ENCODE peak calls at places on chromosomes 7 and 10, in six cellular contexts. A is H1, C is HCT116, E is GM12878, M is K562, G is HepG2. B is an unnamed sample.
A peak's percentile ranks its signal among the peaks of the same experiment; 100 is the strongest.

GRCh38 chr7:27641576-27642230 is 21.0 kb downstream of the HIBADH start:
- DNase-seq in A (no peak), C (no peak), E (no peak), M (no peak), G (no peak), B (no peak)

GRCh38 chr7:152735443-152736004 is 24.0 kb upstream of the ACTR3B start:
- DNase-seq in A (no peak), C (no peak), E (no peak), M (no peak), G (no peak), B (no peak)

GRCh38 chr10:114103286-114103685 is 59.6 kb downstream of the ADRB1 start:
- DNase-seq in A (no peak), C (peak; percentile 58), E (peak; percentile 23), M (no peak), G (peak; percentile 46), B (no peak)

GRCh38 chr7:22909958-22910357 is 87.3 kb upstream of the TOMM7 start:
- DNase-seq in A (no peak), C (no peak), E (no peak), M (no peak), G (no peak), B (no peak)

GRCh38 chr7:27944626-27945025 is 204.7 kb downstream of the TAX1BP1 start:
- DNase-seq in A (no peak), C (no peak), E (no peak), M (no peak), G (no peak), B (no peak)

GRCh38 chr10:124077216-124077615 is 16.2 kb downstream of the CHST15 start:
- DNase-seq in A (no peak), C (no peak), E (no peak), M (no peak), G (no peak), B (no peak)

GRCh38 chr10:50917486-50917885 is 32.1 kb upstream of the A1CF start:
- DNase-seq in A (no peak), C (no peak), E (no peak), M (no peak), G (no peak), B (no peak)

GRCh38 chr10:107498983-107499382 is 334.5 kb upstream of the SORCS1 start:
- DNase-seq in A (no peak), C (no peak), E (no peak), M (no peak), G (no peak), B (no peak)

GRCh38 chr10:49008505-49009202 is 69.0 kb upstream of the LRRC18 start:
- DNase-seq in A (no peak), C (no peak), E (no peak), M (no peak), G (no peak), B (no peak)

GRCh38 chr10:7432884-7433726 is 22.3 kb upstream of the SFMBT2 start:
- DNase-seq in A (no peak), C (no peak), E (no peak), M (no peak), G (no peak), B (no peak)

GRCh38 chr10:26292058-26292457 is 75.5 kb downstream of the GAD2 start:
- DNase-seq in A (no peak), C (no peak), E (no peak), M (no peak), G (no peak), B (no peak)

GRCh38 chr10:77925795-77926565 is 575 bp downstream of the DLG5 start:
- DNase-seq in A (peak; percentile 84), C (no peak), E (no peak), M (no peak), G (no peak), B (no peak)

GRCh38 chr7:135743907-135744789 is 4.5 kb downstream of the FAM180A start:
- DNase-seq in A (no peak), C (no peak), E (no peak), M (no peak), G (no peak), B (no peak)

GRCh38 chr7:135747366-135747765 is 1.2 kb downstream of the FAM180A start:
- DNase-seq in A (no peak), C (no peak), E (no peak), M (no peak), G (no peak), B (no peak)

GRCh38 chr7:135744938-135745701 is 3.5 kb downstream of the FAM180A start:
- DNase-seq in A (no peak), C (peak; percentile 79), E (no peak), M (no peak), G (no peak), B (no peak)

GRCh38 chr7:135745702-135746312 is 2.8 kb downstream of the FAM180A start:
- DNase-seq in A (no peak), C (peak; percentile 93), E (no peak), M (no peak), G (no peak), B (no peak)

DNA sequence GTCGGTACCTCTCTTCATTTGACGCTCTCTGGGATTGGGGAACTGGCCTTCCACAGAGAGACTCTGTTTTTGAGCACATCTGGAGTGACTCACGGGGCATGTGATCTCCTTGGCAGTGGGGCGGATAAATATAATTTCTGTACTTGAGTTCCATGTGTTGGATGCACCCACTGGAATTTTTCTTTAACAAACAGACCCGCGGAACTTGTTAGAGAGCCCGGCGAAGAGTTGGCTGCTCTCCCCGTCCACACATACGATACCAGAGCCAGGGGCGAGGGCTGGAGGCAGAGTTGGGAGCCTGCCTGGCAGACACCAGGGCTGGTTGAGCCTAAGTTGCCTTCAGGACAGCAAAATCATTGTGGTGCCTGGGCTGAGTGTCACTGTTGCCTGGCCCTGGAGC is at the start of gene FAM180A:
- DNase-seq in A (no peak), C (no peak), E (no peak), M (no peak), G (no peak), B (no peak)
- H3K4me3 ChIP-seq in A (no peak within 1 kb of the TSS), C (no peak within 1 kb of the TSS), E (no peak within 1 kb of the TSS), M (no peak within 1 kb of the TSS), G (no peak within 1 kb of the TSS), B (no peak within 1 kb of the TSS)

GRCh38 chr10:71860243-71861029 is 9.4 kb upstream of the PSAP start:
- DNase-seq in A (peak; percentile 56), C (peak; percentile 94), E (no peak), M (peak; percentile 93), G (peak; percentile 85), B (peak; percentile 66)
- TF ChIP-seq ZNF274 in A (no peak), C (no peak), E (no peak), M (no peak), G (peak; percentile 70), B (no peak)

DNA sequence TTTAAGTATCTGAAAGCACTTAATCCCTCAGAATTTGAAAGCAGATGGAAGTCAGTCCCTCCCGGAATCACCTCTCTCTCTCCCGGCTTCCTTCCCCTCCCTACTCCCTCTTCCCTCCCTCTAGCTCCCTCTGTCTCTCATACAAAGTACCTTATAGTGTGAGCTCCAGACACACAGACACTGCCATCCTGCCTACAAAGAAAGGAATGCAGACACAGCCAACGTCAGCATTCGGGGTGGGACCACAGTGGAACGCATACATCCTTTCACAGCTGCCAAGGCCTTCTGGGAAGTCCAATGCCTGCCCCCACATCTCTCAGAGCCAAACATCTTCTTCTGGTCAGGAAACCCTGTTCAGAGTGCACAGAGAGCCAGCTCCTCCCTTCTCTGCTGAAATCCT is 9.3 kb downstream of the NOD1 start:
- DNase-seq in A (peak; percentile 66), C (peak; percentile 8), E (no peak), M (no peak), G (peak; percentile 83), B (peak; percentile 95)
- TF ChIP-seq YY1 in A (peak; percentile 57), C (no peak), E (no peak), M (no peak), G (no peak), B (no peak)

GRCh38 chr10:96740579-96741281 is 20.4 kb upstream of the PIK3AP1 start:
- DNase-seq in A (no peak), C (no peak), E (no peak), M (no peak), G (no peak), B (no peak)
- H3K4me3 ChIP-seq in A (no peak overlapping the region), C (no peak overlapping the region), E (no peak overlapping the region), M (no peak overlapping the region), G (no peak overlapping the region), B (no peak overlapping the region)

DNA sequence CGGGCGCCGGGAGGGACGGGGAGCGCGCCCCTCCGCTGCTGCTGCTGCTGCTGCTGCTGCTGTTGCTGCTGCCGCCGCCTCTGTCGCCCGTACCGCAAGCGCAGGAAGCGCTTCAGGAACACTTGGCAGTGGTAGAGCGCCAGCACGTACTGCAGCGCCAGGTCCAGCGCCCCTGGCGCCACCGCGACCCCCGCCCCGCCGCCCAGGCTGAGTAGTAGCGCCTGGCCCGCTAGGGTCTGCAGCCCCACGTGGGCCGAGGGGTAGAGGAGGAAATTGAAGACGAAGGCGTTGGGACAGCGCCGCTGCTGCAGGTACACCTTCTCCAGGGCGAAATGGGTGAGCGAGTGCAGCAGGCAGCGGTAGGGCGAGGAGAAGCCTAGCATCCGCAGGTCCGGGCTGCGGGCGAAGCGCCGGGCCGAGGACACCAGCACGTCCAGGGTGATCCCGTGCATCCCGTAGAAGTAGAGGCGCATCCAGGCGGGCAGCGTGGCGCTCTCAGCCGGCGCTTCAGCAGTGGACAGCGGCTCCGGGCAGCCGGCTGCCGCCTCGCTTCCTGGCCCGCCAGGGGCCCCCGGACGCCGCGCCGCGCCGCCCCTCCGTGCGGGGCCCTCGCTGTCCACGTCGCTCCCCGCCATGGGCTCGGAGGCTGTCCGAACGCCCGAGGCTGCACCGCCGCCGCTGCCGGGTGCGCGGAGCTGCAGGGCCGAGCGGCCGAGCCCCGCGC is at the start of gene TMEM229A:
- DNase-seq in A (peak; percentile 81), C (no peak), E (no peak), M (no peak), G (no peak), B (peak; percentile 35)
- TF ChIP-seq ZNF274 in A (no peak), C (no peak), E (no peak), M (no peak), G (no peak), B (no peak)